ENCODE peak calls at places on chromosomes 6 and 20, in six cellular contexts. G is GM10248, M is tibial artery, T is mesothelial cell of epicardium, B is NCI-H1105, C is HCEC 1CT. D is an unnamed sample.
A peak's percentile ranks its signal among the peaks of the same experiment; 100 is the strongest.

GRCh38 chr6:34578445-34579262 is 22.5 kb upstream of the SPDEF start:
- DNase-seq in G (no peak), M (no peak), T (no peak), B (no peak), C (no peak), D (no peak)

GRCh38 chr6:170405311-170405975 is 98.9 kb downstream of the FAM120B start:
- DNase-seq in G (no peak), M (no peak), T (no peak), B (no peak), C (peak; percentile 95), D (peak; percentile 96)

GRCh38 chr6:4020822-4021132 is 58.2 kb downstream of the FAM217A start:
- DNase-seq in G (no peak), M (no peak), T (no peak), B (no peak), C (no peak), D (no peak)

GRCh38 chr20:62980970-62981369 is 25.8 kb downstream of the BHLHE23 start:
- DNase-seq in G (no peak), M (no peak), T (no peak), B (peak; percentile 68), C (no peak), D (no peak)

GRCh38 chr6:108452725-108453195 is 108.0 kb upstream of the FOXO3 start:
- DNase-seq in G (no peak), M (no peak), T (no peak), B (no peak), C (no peak), D (no peak)

GRCh38 chr6:169626169-169626833 is 75.5 kb downstream of the WDR27 start:
- DNase-seq in G (no peak), M (no peak), T (no peak), B (no peak), C (no peak), D (no peak)

GRCh38 chr6:72418495-72418894 is 203.4 kb upstream of the KCNQ5 start:
- DNase-seq in G (no peak), M (no peak), T (no peak), B (no peak), C (peak; percentile 96), D (peak; percentile 60)

GRCh38 chr6:110323004-110323657 is 35.0 kb downstream of the METTL24 start:
- DNase-seq in G (no peak), M (no peak), T (no peak), B (no peak), C (no peak), D (no peak)

GRCh38 chr6:72905705-72906478 is 284.0 kb downstream of the KCNQ5 start:
- DNase-seq in G (no peak), M (no peak), T (no peak), B (no peak), C (no peak), D (no peak)

GRCh38 chr20:41927655-41928054 is 309.5 kb upstream of the CHD6 start:
- DNase-seq in G (no peak), M (no peak), T (no peak), B (no peak), C (no peak), D (no peak)

GRCh38 chr20:35478804-35479472 is 23.5 kb downstream of the CEP250 start:
- DNase-seq in G (no peak), M (no peak), T (no peak), B (no peak), C (no peak), D (no peak)

GRCh38 chr6:118764766-118765165 is 113.4 kb upstream of the CEP85L start:
- DNase-seq in G (no peak), M (peak; percentile 40), T (no peak), B (no peak), C (no peak), D (no peak)

GRCh38 chr6:109595998-109596397 is 95.0 kb downstream of the AK9 start:
- DNase-seq in G (peak; percentile 31), M (no peak), T (no peak), B (no peak), C (peak; percentile 41), D (peak; percentile 11)

GRCh38 chr6:88238065-88238464 is 71.9 kb upstream of the CNR1 start:
- DNase-seq in G (peak; percentile 61), M (no peak), T (no peak), B (no peak), C (no peak), D (no peak)

GRCh38 chr6:118562959-118563358 is 14.9 kb downstream of the PLN start:
- DNase-seq in G (no peak), M (no peak), T (no peak), B (no peak), C (peak; percentile 8), D (no peak)

GRCh38 chr6:78526432-78526831 is 340.9 kb upstream of the IRAK1BP1 start:
- DNase-seq in G (no peak), M (no peak), T (no peak), B (no peak), C (no peak), D (no peak)